ENCODE peak calls at places on chromosome 13, in six cellular contexts. S is mesendoderm, T is lung, H is fibroblast of the aortic adventitia, P is cardiac fibroblast, V is GM12864. C is an unnamed sample.

GRCh38 chr13:27170221-27170520 is 1.4 kb downstream of the USP12 start:
- DNase-seq in S (no peak), T (no peak), H (peak), P (peak), V (no peak), C (no peak)

GRCh38 chr13:113452942-113453901 is at the start of gene ADPRHL1:
- DNase-seq in S (no peak), T (no peak), H (no peak), P (no peak), V (no peak), C (no peak)

GRCh38 chr13:96710166-96710866 is 284.0 kb downstream of the OXGR1 start:
- DNase-seq in S (peak), T (no peak), H (peak), P (peak), V (no peak), C (no peak)

GRCh38 chr13:32033744-32034143 is 2.2 kb downstream of the FRY start:
- DNase-seq in S (no peak), T (no peak), H (no peak), P (no peak), V (no peak), C (no peak)

GRCh38 chr13:75636339-75637095 is 387 bp downstream of the LMO7 start:
- DNase-seq in S (peak), T (no peak), H (peak), P (peak), V (no peak), C (peak)

GRCh38 chr13:23480324-23480723 is 46.8 kb upstream of the SACS start:
- DNase-seq in S (no peak), T (no peak), H (no peak), P (no peak), V (no peak), C (no peak)

GRCh38 chr13:41547253-41548000 is 90.1 kb downstream of the RGCC start:
- DNase-seq in S (no peak), T (no peak), H (peak), P (peak), V (no peak), C (no peak)

GRCh38 chr13:23608704-23609413 is 38.6 kb downstream of the TNFRSF19 start:
- DNase-seq in S (no peak), T (peak), H (no peak), P (peak), V (no peak), C (no peak)

GRCh38 chr13:65638572-65639168 is 1591.5 kb downstream of the PCDH9 start:
- DNase-seq in S (peak), T (no peak), H (peak), P (peak), V (no peak), C (peak)

GRCh38 chr13:113390874-113391497 is 27.1 kb upstream of the GRTP1 start:
- DNase-seq in S (peak), T (no peak), H (no peak), P (no peak), V (no peak), C (no peak)

GRCh38 chr13:98207411-98207810 is 30.3 kb upstream of the RNF113B start:
- DNase-seq in S (no peak), T (no peak), H (no peak), P (peak), V (no peak), C (no peak)

GRCh38 chr13:86108334-86108733 is 309.1 kb upstream of the SLITRK6 start:
- DNase-seq in S (no peak), T (no peak), H (no peak), P (no peak), V (no peak), C (no peak)

GRCh38 chr13:36818483-36819063 is 449 bp upstream of the RFXAP start:
- DNase-seq in S (no peak), T (no peak), H (peak), P (no peak), V (no peak), C (no peak)

GRCh38 chr13:26590951-26591350 is 33.5 kb downstream of the WASF3 start:
- DNase-seq in S (peak), T (no peak), H (no peak), P (no peak), V (no peak), C (no peak)

GRCh38 chr13:29935309-29935981 is 85.0 kb upstream of the UBL3 start:
- DNase-seq in S (no peak), T (no peak), H (no peak), P (no peak), V (peak), C (peak)

GRCh38 chr13:72139192-72139591 is 272.2 kb upstream of the DACH1 start:
- DNase-seq in S (no peak), T (no peak), H (no peak), P (no peak), V (no peak), C (no peak)

GRCh38 chr13:63435668-63436275 is 2020.1 kb upstream of the PCDH20 start:
- DNase-seq in S (peak), T (no peak), H (peak), P (peak), V (no peak), C (no peak)

GRCh38 chr13:33167521-33167920 is 118.0 kb downstream of the STARD13 start:
- DNase-seq in S (no peak), T (no peak), H (no peak), P (no peak), V (no peak), C (no peak)

GRCh38 chr13:58893396-58893795 is 1261.9 kb downstream of the PCDH17 start:
- DNase-seq in S (no peak), T (no peak), H (no peak), P (no peak), V (no peak), C (no peak)

GRCh38 chr13:61908906-61909305 is 493.3 kb upstream of the PCDH20 start:
- DNase-seq in S (peak), T (no peak), H (no peak), P (no peak), V (no peak), C (no peak)

GRCh38 chr13:31629085-31629785 is 110.1 kb upstream of the RXFP2 start:
- DNase-seq in S (no peak), T (no peak), H (peak), P (peak), V (no peak), C (no peak)

GRCh38 chr13:41751277-41751676 is 209.6 kb downstream of the VWA8 start:
- DNase-seq in S (no peak), T (no peak), H (peak), P (peak), V (no peak), C (no peak)

GRCh38 chr13:37995052-37995451 is 125.5 kb upstream of the TRPC4 start:
- DNase-seq in S (peak), T (no peak), H (no peak), P (peak), V (no peak), C (no peak)

GRCh38 chr13:69243366-69243765 is 864.3 kb upstream of the ATXN8OS start:
- DNase-seq in S (peak), T (no peak), H (no peak), P (no peak), V (no peak), C (no peak)

GRCh38 chr13:24683370-24683769 is 3.2 kb downstream of the ATP12A start:
- DNase-seq in S (peak), T (no peak), H (no peak), P (no peak), V (no peak), C (no peak)

GRCh38 chr13:100789481-100789880 is 114.9 kb upstream of the TMTC4 start:
- DNase-seq in S (no peak), T (peak), H (peak), P (peak), V (no peak), C (no peak)
- H3K4me3 ChIP-seq in S (no peak), T (no peak), H (no peak), P (no peak), V (no peak), C (no peak)

GRCh38 chr13:40208517-40208916 is 457.9 kb downstream of the FOXO1 start:
- DNase-seq in S (no peak), T (no peak), H (no peak), P (no peak), V (peak), C (no peak)

GRCh38 chr13:40205771-40206240 is 460.6 kb downstream of the FOXO1 start:
- DNase-seq in S (no peak), T (no peak), H (no peak), P (no peak), V (no peak), C (no peak)

GRCh38 chr13:40204246-40204645 is 462.2 kb downstream of the FOXO1 start:
- DNase-seq in S (no peak), T (no peak), H (no peak), P (no peak), V (no peak), C (no peak)

GRCh38 chr13:40207110-40207478 is 459.3 kb downstream of the FOXO1 start:
- DNase-seq in S (no peak), T (no peak), H (no peak), P (no peak), V (peak), C (no peak)

DNA sequence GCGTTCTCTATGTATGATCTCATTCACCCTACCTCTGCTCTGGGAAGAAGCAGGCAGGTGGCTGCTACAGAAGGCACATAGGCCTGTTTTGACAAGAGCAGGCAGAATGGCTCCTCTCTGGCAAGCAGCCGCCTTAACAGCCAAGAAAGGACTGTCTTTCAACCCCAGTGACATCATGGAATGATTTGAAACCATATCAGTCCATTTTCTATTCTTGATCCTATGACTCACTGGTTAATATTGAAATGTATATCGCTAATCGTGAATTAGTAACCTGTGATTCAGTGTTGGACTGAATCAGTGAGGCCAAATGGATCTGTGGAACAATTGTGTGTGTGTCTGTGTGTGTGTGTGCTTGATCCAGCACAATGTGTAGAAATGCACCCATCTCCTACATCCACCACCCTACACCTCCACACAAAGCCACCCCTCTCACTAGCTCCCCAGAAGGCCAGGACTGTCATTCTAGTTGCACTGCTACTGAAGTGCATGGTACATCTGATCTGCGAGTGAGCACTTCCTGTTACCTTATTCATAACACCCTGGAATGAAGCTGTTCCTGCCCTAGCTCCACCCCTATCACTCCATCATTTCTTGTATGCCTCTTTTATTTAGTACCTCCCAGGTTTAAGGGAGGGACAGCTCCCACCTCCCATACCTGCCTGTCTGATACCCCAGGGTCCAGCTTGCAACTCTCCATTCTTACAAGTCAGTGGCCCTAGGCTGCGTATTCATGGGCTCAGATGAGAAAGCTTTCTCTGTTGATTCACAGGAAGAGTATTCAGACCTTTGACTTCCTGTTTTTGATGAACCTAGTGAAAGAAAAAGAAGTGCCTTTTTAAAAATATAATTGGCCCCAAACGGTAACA is 460.0 kb downstream of the FOXO1 start:
- DNase-seq in S (no peak), T (no peak), H (peak), P (peak), V (peak), C (no peak)
- H3K4me3 ChIP-seq in S (no peak), T (no peak), H (no peak), P (no peak), V (no peak), C (no peak)

GRCh38 chr13:99431927-99432636 is 69.2 kb upstream of the TM9SF2 start:
- DNase-seq in S (no peak), T (no peak), H (peak), P (no peak), V (no peak), C (no peak)
- H3K4me3 ChIP-seq in S (no peak), T (no peak), H (no peak), P (no peak), V (peak), C (no peak)

DNA sequence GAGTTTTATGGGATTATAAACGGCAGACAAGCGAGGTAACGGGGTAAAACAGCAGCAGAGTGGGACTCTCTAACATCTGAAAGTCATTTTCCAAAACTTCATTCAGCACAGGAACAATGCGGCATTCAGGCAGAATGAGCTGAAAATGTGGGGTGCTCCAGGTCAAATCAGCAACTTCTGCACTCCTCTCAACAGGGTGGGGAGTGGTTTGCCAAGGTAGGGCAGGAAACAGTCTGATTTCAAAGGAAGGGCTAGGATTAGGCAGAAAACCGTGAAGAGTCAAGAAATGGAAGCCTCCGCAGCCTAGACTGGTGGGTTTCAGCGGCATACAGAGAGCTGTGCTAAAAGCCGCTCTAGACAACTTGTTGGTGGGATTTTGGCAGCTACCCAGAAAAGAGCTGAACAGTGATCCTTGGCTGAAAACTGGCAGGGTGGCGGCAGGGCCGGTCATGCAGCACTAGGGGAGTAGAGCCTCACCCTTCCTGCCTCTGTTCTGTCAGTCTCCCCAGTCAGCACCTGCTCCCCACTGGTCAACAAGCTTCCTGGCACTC is 154.2 kb upstream of the KLF12 start:
- DNase-seq in S (peak), T (no peak), H (no peak), P (peak), V (no peak), C (no peak)
- H3K4me3 ChIP-seq in S (no peak), T (no peak), H (peak), P (no peak), V (no peak), C (peak)

GRCh38 chr13:28819748-28820098 is 416 bp upstream of the MTUS2 start:
- DNase-seq in S (peak), T (no peak), H (peak), P (peak), V (no peak), C (no peak)

GRCh38 chr13:28822161-28822560 is 2.0 kb downstream of the MTUS2 start:
- DNase-seq in S (no peak), T (no peak), H (no peak), P (no peak), V (no peak), C (no peak)

GRCh38 chr13:28819046-28819747 is 942 bp upstream of the MTUS2 start:
- DNase-seq in S (peak), T (no peak), H (peak), P (peak), V (no peak), C (no peak)

GRCh38 chr13:28822801-28823200 is 2.7 kb downstream of the MTUS2 start:
- DNase-seq in S (no peak), T (no peak), H (no peak), P (no peak), V (no peak), C (no peak)

DNA sequence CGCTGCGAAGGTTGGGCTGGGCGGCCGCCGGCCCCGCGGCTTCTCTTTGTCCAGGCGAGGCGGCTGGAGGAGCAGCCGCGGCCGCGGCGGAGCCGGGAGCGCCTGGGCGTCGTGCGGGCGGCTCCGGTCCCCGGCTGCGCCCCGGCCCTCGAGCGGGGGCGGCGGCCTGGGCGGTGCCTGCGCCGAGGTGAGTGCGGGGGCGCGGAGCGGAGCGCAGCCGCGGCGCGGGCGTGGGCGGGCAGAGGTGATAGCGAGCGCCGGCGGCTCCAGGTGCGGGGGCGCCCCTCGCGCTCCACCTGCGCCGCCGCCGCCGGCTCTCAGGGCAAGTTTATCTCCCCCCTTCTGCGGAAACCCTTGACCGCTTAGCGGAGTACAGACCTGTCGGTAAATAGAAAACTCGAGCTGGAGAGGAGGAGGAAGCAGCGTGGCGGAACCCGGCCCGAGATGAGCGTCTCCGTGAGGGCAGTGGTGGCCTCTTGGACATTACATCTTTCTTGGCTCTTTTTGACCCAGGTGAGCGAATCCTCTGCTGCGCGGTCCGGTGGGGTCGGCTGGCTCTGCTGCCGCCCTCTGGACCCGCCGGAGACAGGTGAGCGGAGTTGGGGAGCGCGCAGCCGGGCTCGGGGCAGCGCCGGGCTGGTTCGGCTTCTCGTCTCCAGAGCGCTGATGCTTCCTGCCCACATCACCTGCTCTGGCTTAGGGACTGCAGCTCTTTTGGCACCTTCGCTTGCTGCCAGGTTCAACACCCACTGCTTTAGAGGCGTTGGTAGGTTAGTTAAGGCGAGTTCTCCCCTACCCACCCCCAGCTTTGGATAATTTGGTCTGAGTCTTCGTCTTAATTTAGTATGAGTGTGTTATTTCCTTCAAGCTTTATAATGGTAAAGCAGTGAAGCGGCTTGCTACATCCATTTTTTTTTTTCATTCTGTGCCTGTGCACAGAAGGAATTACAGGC is at the start of gene MTUS2:
- DNase-seq in S (peak), T (no peak), H (no peak), P (no peak), V (no peak), C (no peak)
- H3K4me3 ChIP-seq in S (peak), T (peak), H (peak), P (peak), V (peak), C (no peak)

C was measured in Jurkat, Clone E6-1.